ENCODE peak calls at places on chromosomes 11 and 22, in eight cellular contexts. O is dorsolateral prefrontal cortex; D is AG04450; S is HTR-8/SVneo; K is central memory CD8-positive, alpha-beta T cell; X is RWPE1; W is Kasumi-1; Q is GM19239. H is an unnamed sample.

GRCh38 chr11:84906995-84907394 is 720.1 kb downstream of the DLG2 start:
- DNase-seq in K (no peak), W (no peak), S (no peak), X (no peak), O (no peak), Q (no peak), D (peak), H (no peak)

GRCh38 chr11:116275634-116276033 is 497.2 kb downstream of the BUD13 start:
- DNase-seq in K (no peak), O (no peak), X (no peak), D (no peak), W (no peak), S (peak), Q (no peak), H (no peak)

GRCh38 chr11:114606003-114606801 is 10.6 kb upstream of the NXPE4 start:
- DNase-seq in S (no peak), X (no peak), W (no peak), D (no peak), K (no peak), Q (no peak), O (no peak), H (no peak)

GRCh38 chr11:125315088-125315740 is 150.7 kb downstream of the PKNOX2 start:
- DNase-seq in K (no peak), X (no peak), D (no peak), W (no peak), S (no peak), Q (no peak), O (no peak), H (no peak)

GRCh38 chr22:41369089-41369745 is 12.5 kb upstream of the TEF start:
- DNase-seq in W (no peak), D (no peak), X (no peak), S (no peak), O (no peak), K (no peak), Q (no peak), H (no peak)

GRCh38 chr11:83159901-83160865 is 3.3 kb downstream of the PCF11 start:
- DNase-seq in D (no peak), S (no peak), W (no peak), Q (no peak), X (peak), O (no peak), K (no peak), H (no peak)

GRCh38 chr22:31933816-31934482 is 10.4 kb upstream of the YWHAH start:
- DNase-seq in Q (no peak), K (no peak), S (no peak), D (no peak), X (no peak), O (no peak), W (no peak), H (no peak)

GRCh38 chr11:84295815-84296214 is 1009.6 kb upstream of the CCDC90B start:
- DNase-seq in D (no peak), W (no peak), X (no peak), K (no peak), S (no peak), O (no peak), Q (no peak), H (no peak)

GRCh38 chr11:27227744-27228143 is 135.3 kb downstream of the CCDC34 start:
- DNase-seq in S (no peak), W (no peak), D (no peak), K (no peak), O (no peak), X (no peak), Q (no peak), H (no peak)

GRCh38 chr11:34355726-34356125 is 2.1 kb downstream of the ABTB2 start:
- DNase-seq in S (no peak), D (no peak), O (no peak), X (no peak), K (no peak), W (no peak), Q (no peak), H (no peak)

GRCh38 chr22:31136155-31136554 is 4.2 kb downstream of the PLA2G3 start:
- DNase-seq in W (no peak), K (no peak), O (no peak), D (no peak), Q (no peak), X (no peak), S (no peak), H (no peak)

GRCh38 chr11:20162824-20163777 is 2.8 kb upstream of the DBX1 start:
- DNase-seq in K (no peak), X (no peak), W (no peak), Q (no peak), S (no peak), D (no peak), O (no peak), H (no peak)

GRCh38 chr11:2357246-2357645 is 19.9 kb upstream of the CD81 start:
- DNase-seq in Q (no peak), S (no peak), X (no peak), O (no peak), K (no peak), W (no peak), D (no peak), H (no peak)

GRCh38 chr11:103631841-103632240 is 404.6 kb upstream of the DDI1 start:
- DNase-seq in X (no peak), D (no peak), Q (no peak), O (no peak), W (no peak), S (no peak), K (no peak), H (no peak)

GRCh38 chr22:47160781-47161520 is 398.5 kb downstream of the TBC1D22A start:
- DNase-seq in W (no peak), O (peak), Q (no peak), K (no peak), X (no peak), S (no peak), D (no peak), H (no peak)